ENCODE peak calls at places on chromosomes 5 and 9, in four cellular contexts. X, M, Q and G are unnamed samples.

GRCh38 chr5:78638423-78638822 is 10.1 kb downstream of the LHFPL2 start:
- DNase-seq in X (no peak), M (peak), Q (peak), G (peak)

GRCh38 chr5:117204926-117205869 is 630.6 kb upstream of the SEMA6A start:
- DNase-seq in X (no peak), M (no peak), Q (peak), G (no peak)

GRCh38 chr5:170353011-170353890 is 35.9 kb downstream of the KCNMB1 start:
- DNase-seq in X (peak), M (no peak), Q (peak), G (no peak)

GRCh38 chr9:108816037-108816436 is 39.7 kb downstream of the ACTL7B start:
- DNase-seq in X (peak), M (no peak), Q (no peak), G (no peak)

GRCh38 chr5:79062431-79062830 is 7.0 kb downstream of the DMGDH start:
- DNase-seq in X (no peak), M (no peak), Q (no peak), G (peak)

GRCh38 chr5:1883120-1883924 is 597 bp upstream of the IRX4 start:
- DNase-seq in X (no peak), M (no peak), Q (no peak), G (no peak)

GRCh38 chr9:92061184-92061583 is 54.0 kb downstream of the SPTLC1 start:
- DNase-seq in X (no peak), M (no peak), Q (no peak), G (no peak)

GRCh38 chr9:19495186-19496028 is 86.6 kb downstream of the ACER2 start:
- DNase-seq in X (no peak), M (no peak), Q (no peak), G (no peak)

GRCh38 chr9:82757921-82758320 is 305.0 kb downstream of the RASEF start:
- DNase-seq in X (no peak), M (no peak), Q (no peak), G (peak)

GRCh38 chr9:70285246-70285645 is 26.5 kb downstream of the SMC5 start:
- DNase-seq in X (no peak), M (no peak), Q (peak), G (no peak)

GRCh38 chr5:82396871-82397514 is 118.8 kb upstream of the RPS23 start:
- DNase-seq in X (no peak), M (peak), Q (peak), G (peak)

GRCh38 chr9:108511200-108511756 is 344.5 kb downstream of the ACTL7B start:
- DNase-seq in X (no peak), M (no peak), Q (peak), G (peak)

GRCh38 chr5:181160144-181160754 is 12.9 kb downstream of the OR2V2 start:
- DNase-seq in X (no peak), M (no peak), Q (peak), G (peak)

GRCh38 chr5:138508958-138509357 is 34.1 kb downstream of the ETF1 start:
- DNase-seq in X (no peak), M (no peak), Q (no peak), G (no peak)

GRCh38 chr9:136833381-136834142 is 8.7 kb upstream of the AJM1 start:
- DNase-seq in X (no peak), M (no peak), Q (no peak), G (no peak)

GRCh38 chr9:127742435-127743088 is 7.5 kb upstream of the TOR2A start:
- DNase-seq in X (peak), M (peak), Q (peak), G (peak)

GRCh38 chr5:141874262-141874964 is 3.8 kb downstream of the PCDH1 start:
- DNase-seq in X (no peak), M (no peak), Q (no peak), G (no peak)

GRCh38 chr9:121637441-121638222 is 13.8 kb upstream of the DAB2IP start:
- DNase-seq in X (no peak), M (no peak), Q (peak), G (peak)

DNA sequence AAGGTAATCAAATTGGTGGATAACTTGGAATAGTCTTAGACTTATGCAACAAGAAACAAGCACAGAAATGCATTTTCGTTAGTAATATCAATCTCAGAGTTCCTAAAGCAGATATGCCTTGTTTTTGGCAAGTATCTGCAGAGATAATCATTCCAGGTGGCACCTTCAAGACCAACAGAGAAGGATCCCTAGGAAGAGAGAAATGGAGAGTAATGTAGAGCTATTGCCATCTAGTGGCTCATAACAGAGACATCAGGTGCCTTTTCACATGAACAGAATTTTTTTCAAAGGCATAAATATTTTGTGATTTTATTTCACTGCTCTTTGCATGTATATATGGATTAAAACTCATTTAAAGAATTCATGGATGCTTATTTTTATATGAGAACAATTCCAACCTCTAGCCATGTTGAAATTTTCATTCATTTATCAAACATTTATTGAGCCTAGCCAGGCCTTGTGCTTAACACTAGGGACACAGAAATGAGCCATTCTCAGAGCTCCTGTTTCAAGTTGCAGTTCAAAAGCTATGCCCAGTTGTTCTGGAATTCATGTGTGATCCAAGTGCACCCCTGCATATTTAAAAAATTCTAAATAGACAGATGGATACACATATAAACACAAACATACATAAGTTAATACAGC is 117.5 kb upstream of the OR13F1 start:
- DNase-seq in X (peak), M (no peak), Q (peak), G (peak)
- TF ChIP-seq CTCF in X (peak), M (no peak), Q (peak), G (peak)

GRCh38 chr9:107024193-107024592 is 161.2 kb downstream of the ZNF462 start:
- DNase-seq in X (peak), M (no peak), Q (no peak), G (peak)
- TF ChIP-seq CTCF in X (no peak), M (no peak), Q (no peak), G (no peak)

GRCh38 chr5:40291338-40291737 is 388.4 kb upstream of the PTGER4 start:
- DNase-seq in X (no peak), M (no peak), Q (peak), G (peak)

GRCh38 chr5:40284863-40285262 is 394.9 kb upstream of the PTGER4 start:
- DNase-seq in X (no peak), M (no peak), Q (no peak), G (no peak)

GRCh38 chr5:40292006-40292405 is 387.7 kb upstream of the PTGER4 start:
- DNase-seq in X (no peak), M (no peak), Q (no peak), G (no peak)

DNA sequence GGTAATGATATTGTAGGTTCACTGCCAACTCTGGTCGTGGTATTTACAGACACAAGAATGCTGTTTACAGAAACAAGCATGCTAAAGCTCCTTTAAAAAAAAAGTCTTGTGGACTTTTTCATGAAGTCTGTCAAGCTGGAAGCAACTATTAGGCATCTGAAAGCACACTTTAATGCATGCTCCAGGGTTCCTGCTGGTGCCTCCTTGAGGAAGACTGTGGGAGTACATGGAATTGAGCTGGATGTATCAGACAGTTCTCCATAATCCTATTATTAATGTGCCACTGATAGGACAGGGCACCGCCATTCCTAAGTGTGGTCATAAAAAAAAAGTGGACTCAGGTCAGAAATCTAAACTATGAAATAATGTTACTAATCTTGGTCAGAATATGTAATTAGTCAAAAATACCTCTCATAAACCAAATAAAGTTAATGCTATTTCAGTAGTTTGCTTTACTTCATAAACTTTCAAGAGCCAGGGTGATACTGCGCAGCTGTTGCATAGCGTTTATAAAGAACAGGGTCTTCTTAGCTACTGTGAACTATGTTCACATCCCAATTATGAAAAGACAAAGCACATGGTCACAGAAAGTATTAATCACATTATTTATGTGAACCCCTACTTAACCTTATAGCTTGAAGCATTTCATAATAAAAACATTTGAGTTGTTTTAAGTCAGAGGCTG is 390.8 kb upstream of the PTGER4 start:
- DNase-seq in X (no peak), M (no peak), Q (no peak), G (no peak)
- TF ChIP-seq CTCF in X (no peak), M (no peak), Q (no peak), G (no peak)

GRCh38 chr9:68416891-68417570 is 60.6 kb downstream of the PGM5 start:
- DNase-seq in X (peak), M (no peak), Q (no peak), G (peak)
- TF ChIP-seq CTCF in X (peak), M (no peak), Q (peak), G (peak)

GRCh38 chr9:35510745-35511428 is 21.0 kb downstream of the RUSC2 start:
- DNase-seq in X (no peak), M (peak), Q (peak), G (peak)
- TF ChIP-seq CTCF in X (no peak), M (no peak), Q (peak), G (peak)

GRCh38 chr5:94832685-94833084 is 214.2 kb downstream of the SLF1 start:
- DNase-seq in X (no peak), M (no peak), Q (no peak), G (no peak)

GRCh38 chr5:94830520-94830919 is 212.1 kb downstream of the SLF1 start:
- DNase-seq in X (peak), M (no peak), Q (peak), G (peak)
- TF ChIP-seq CTCF in X (peak), M (no peak), Q (peak), G (peak)

GRCh38 chr5:37838152-37838932 is 1.5 kb downstream of the GDNF start:
- DNase-seq in X (no peak), M (no peak), Q (peak), G (no peak)
- TF ChIP-seq CTCF in X (no peak), M (no peak), Q (peak), G (peak)

DNA sequence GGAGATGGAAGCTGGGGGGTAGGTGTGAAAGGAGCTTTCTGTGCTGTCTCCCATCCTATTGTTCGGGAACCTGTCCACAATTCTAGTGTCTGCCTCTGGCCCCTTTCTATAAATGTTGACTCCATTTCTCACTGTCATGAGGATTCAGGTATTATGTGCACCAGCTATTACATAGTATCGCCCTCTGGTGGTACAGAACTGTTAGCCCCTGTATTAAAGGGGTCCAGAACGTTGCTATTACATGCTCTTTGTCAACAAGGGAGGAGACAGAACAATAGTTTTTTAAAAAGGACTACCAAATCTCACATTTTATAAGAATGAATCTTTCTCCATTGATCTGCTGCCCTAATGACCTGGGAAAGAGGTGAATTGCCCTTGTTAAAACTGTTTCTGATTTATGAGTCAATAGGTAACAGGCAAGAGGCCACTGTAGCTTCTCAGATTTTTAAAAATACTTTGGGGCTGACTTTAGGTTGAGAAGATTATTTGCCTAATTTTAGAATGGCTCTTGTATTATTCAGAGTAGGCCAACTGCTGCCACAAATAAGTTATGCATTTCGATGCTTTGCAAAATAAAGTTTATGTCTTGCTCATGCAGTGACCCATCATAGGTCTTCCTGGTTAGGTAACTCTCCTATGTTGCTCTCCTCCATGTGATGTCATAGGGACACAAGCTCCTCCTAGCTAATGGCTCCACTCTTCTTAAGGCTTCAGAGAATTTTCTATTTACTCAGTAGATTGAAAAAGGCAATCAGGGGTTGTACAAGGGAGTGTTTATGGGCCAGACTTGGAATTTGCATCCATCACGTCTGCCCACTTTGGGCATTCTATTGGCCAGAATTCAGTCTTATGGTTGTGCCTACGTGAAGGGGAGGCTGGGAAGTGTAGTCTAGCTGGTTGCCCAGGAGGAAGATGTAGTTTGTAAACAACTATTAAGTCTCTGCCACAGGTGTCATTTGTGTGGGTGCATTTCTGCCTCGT is 20.8 kb downstream of the DCANP1 start:
- DNase-seq in X (peak), M (no peak), Q (peak), G (peak)
- TF ChIP-seq CTCF in X (peak), M (no peak), Q (peak), G (peak)